ENCODE peak calls at places on chromosomes 7 and 10, in eight cellular contexts. One of them, this sample, is unnamed.

GRCh38 chr10:127017406-127018297 is 112.4 kb downstream of the DOCK1 start:
- DNase-seq in ACHN: no peak
- DNase-seq in neural progenitor cell: no peak
- DNase-seq in Ammon's horn: no peak
- DNase-seq in activated CD4-positive, CD25-positive, alpha-beta regulatory T cell: no peak
- DNase-seq in hippocampal formation: no peak
- DNase-seq in NAMALWA: no peak
- DNase-seq in epithelial cell of esophagus: peak
- DNase-seq in this sample: no peak

GRCh38 chr10:9863559-9864121 is 1154.0 kb upstream of the CELF2 start:
- DNase-seq in ACHN: no peak
- DNase-seq in neural progenitor cell: no peak
- DNase-seq in Ammon's horn: no peak
- DNase-seq in activated CD4-positive, CD25-positive, alpha-beta regulatory T cell: no peak
- DNase-seq in hippocampal formation: no peak
- DNase-seq in NAMALWA: no peak
- DNase-seq in epithelial cell of esophagus: no peak
- DNase-seq in this sample: no peak

GRCh38 chr7:74305987-74306736 is 17.0 kb downstream of the CLIP2 start:
- DNase-seq in ACHN: no peak
- DNase-seq in neural progenitor cell: no peak
- DNase-seq in Ammon's horn: peak
- DNase-seq in activated CD4-positive, CD25-positive, alpha-beta regulatory T cell: no peak
- DNase-seq in hippocampal formation: peak
- DNase-seq in NAMALWA: no peak
- DNase-seq in epithelial cell of esophagus: no peak
- DNase-seq in this sample: no peak

GRCh38 chr7:17097668-17098297 is 200.7 kb upstream of the AHR start:
- DNase-seq in ACHN: no peak
- DNase-seq in neural progenitor cell: no peak
- DNase-seq in Ammon's horn: no peak
- DNase-seq in activated CD4-positive, CD25-positive, alpha-beta regulatory T cell: no peak
- DNase-seq in hippocampal formation: no peak
- DNase-seq in NAMALWA: no peak
- DNase-seq in epithelial cell of esophagus: no peak
- DNase-seq in this sample: no peak

GRCh38 chr7:73721237-73721848 is 1.9 kb upstream of the STX1A start:
- DNase-seq in ACHN: peak
- DNase-seq in neural progenitor cell: no peak
- DNase-seq in Ammon's horn: peak
- DNase-seq in activated CD4-positive, CD25-positive, alpha-beta regulatory T cell: no peak
- DNase-seq in hippocampal formation: peak
- DNase-seq in NAMALWA: no peak
- DNase-seq in epithelial cell of esophagus: no peak
- DNase-seq in this sample: peak

GRCh38 chr10:17062009-17062408 is 67.6 kb downstream of the CUBN start:
- DNase-seq in ACHN: peak
- DNase-seq in neural progenitor cell: no peak
- DNase-seq in Ammon's horn: no peak
- DNase-seq in activated CD4-positive, CD25-positive, alpha-beta regulatory T cell: no peak
- DNase-seq in hippocampal formation: no peak
- DNase-seq in NAMALWA: no peak
- DNase-seq in epithelial cell of esophagus: peak
- DNase-seq in this sample: no peak

GRCh38 chr10:85607296-85607695 is 759.3 kb downstream of the GRID1 start:
- DNase-seq in ACHN: no peak
- DNase-seq in neural progenitor cell: no peak
- DNase-seq in Ammon's horn: no peak
- DNase-seq in activated CD4-positive, CD25-positive, alpha-beta regulatory T cell: no peak
- DNase-seq in hippocampal formation: no peak
- DNase-seq in NAMALWA: no peak
- DNase-seq in epithelial cell of esophagus: no peak
- DNase-seq in this sample: no peak

GRCh38 chr7:128259131-128260056 is 18.3 kb downstream of the LEP start:
- DNase-seq in ACHN: no peak
- DNase-seq in neural progenitor cell: no peak
- DNase-seq in Ammon's horn: no peak
- DNase-seq in activated CD4-positive, CD25-positive, alpha-beta regulatory T cell: no peak
- DNase-seq in hippocampal formation: no peak
- DNase-seq in NAMALWA: no peak
- DNase-seq in epithelial cell of esophagus: peak
- DNase-seq in this sample: no peak

GRCh38 chr7:117775826-117776623 is 97.2 kb downstream of the CTTNBP2 start:
- DNase-seq in ACHN: no peak
- DNase-seq in neural progenitor cell: no peak
- DNase-seq in Ammon's horn: no peak
- DNase-seq in activated CD4-positive, CD25-positive, alpha-beta regulatory T cell: no peak
- DNase-seq in hippocampal formation: no peak
- DNase-seq in NAMALWA: no peak
- DNase-seq in epithelial cell of esophagus: no peak
- DNase-seq in this sample: no peak

GRCh38 chr10:64070241-64070640 is 549.0 kb downstream of the REEP3 start:
- DNase-seq in ACHN: no peak
- DNase-seq in neural progenitor cell: no peak
- DNase-seq in Ammon's horn: no peak
- DNase-seq in activated CD4-positive, CD25-positive, alpha-beta regulatory T cell: no peak
- DNase-seq in hippocampal formation: no peak
- DNase-seq in NAMALWA: no peak
- DNase-seq in epithelial cell of esophagus: no peak
- DNase-seq in this sample: no peak

GRCh38 chr7:130493275-130493868 is 1.5 kb downstream of the MEST start:
- DNase-seq in ACHN: no peak
- DNase-seq in neural progenitor cell: peak
- DNase-seq in Ammon's horn: no peak
- DNase-seq in activated CD4-positive, CD25-positive, alpha-beta regulatory T cell: no peak
- DNase-seq in hippocampal formation: no peak
- DNase-seq in NAMALWA: no peak
- DNase-seq in epithelial cell of esophagus: peak
- DNase-seq in this sample: no peak

GRCh38 chr10:91798736-91799579 is 732 bp downstream of the TNKS2 start:
- DNase-seq in ACHN: peak
- DNase-seq in neural progenitor cell: peak
- DNase-seq in Ammon's horn: peak
- DNase-seq in activated CD4-positive, CD25-positive, alpha-beta regulatory T cell: no peak
- DNase-seq in hippocampal formation: peak
- DNase-seq in NAMALWA: peak
- DNase-seq in epithelial cell of esophagus: peak
- DNase-seq in this sample: no peak

GRCh38 chr7:68015565-68016532 is 1019.2 kb downstream of the TYW1 start:
- DNase-seq in ACHN: no peak
- DNase-seq in neural progenitor cell: no peak
- DNase-seq in Ammon's horn: no peak
- DNase-seq in activated CD4-positive, CD25-positive, alpha-beta regulatory T cell: no peak
- DNase-seq in hippocampal formation: no peak
- DNase-seq in NAMALWA: no peak
- DNase-seq in epithelial cell of esophagus: no peak
- DNase-seq in this sample: no peak

GRCh38 chr7:38625866-38626265 is 5.3 kb downstream of the AMPH start:
- DNase-seq in ACHN: no peak
- DNase-seq in neural progenitor cell: no peak
- DNase-seq in Ammon's horn: no peak
- DNase-seq in activated CD4-positive, CD25-positive, alpha-beta regulatory T cell: no peak
- DNase-seq in hippocampal formation: no peak
- DNase-seq in NAMALWA: no peak
- DNase-seq in epithelial cell of esophagus: no peak
- DNase-seq in this sample: no peak

GRCh38 chr10:11329055-11329673 is 282.3 kb downstream of the USP6NL start:
- DNase-seq in ACHN: no peak
- DNase-seq in neural progenitor cell: no peak
- DNase-seq in Ammon's horn: no peak
- DNase-seq in activated CD4-positive, CD25-positive, alpha-beta regulatory T cell: no peak
- DNase-seq in hippocampal formation: no peak
- DNase-seq in NAMALWA: no peak
- DNase-seq in epithelial cell of esophagus: no peak
- DNase-seq in this sample: no peak

GRCh38 chr10:32149257-32149955 is 93.2 kb upstream of the KIF5B start:
- DNase-seq in ACHN: no peak
- DNase-seq in neural progenitor cell: no peak
- DNase-seq in Ammon's horn: no peak
- DNase-seq in activated CD4-positive, CD25-positive, alpha-beta regulatory T cell: no peak
- DNase-seq in hippocampal formation: no peak
- DNase-seq in NAMALWA: no peak
- DNase-seq in epithelial cell of esophagus: peak
- DNase-seq in this sample: no peak

GRCh38 chr10:111944331-111944730 is 239.2 kb downstream of the GPAM start:
- DNase-seq in ACHN: no peak
- DNase-seq in neural progenitor cell: peak
- DNase-seq in Ammon's horn: no peak
- DNase-seq in activated CD4-positive, CD25-positive, alpha-beta regulatory T cell: no peak
- DNase-seq in hippocampal formation: no peak
- DNase-seq in NAMALWA: no peak
- DNase-seq in epithelial cell of esophagus: no peak
- DNase-seq in this sample: no peak

GRCh38 chr10:132698761-132699391 is 87.1 kb downstream of the NKX6-2 start:
- DNase-seq in ACHN: no peak
- DNase-seq in neural progenitor cell: no peak
- DNase-seq in Ammon's horn: peak
- DNase-seq in activated CD4-positive, CD25-positive, alpha-beta regulatory T cell: no peak
- DNase-seq in hippocampal formation: no peak
- DNase-seq in NAMALWA: no peak
- DNase-seq in epithelial cell of esophagus: no peak
- DNase-seq in this sample: no peak

GRCh38 chr7:77524732-77525131 is 12.4 kb upstream of the PTPN12 start:
- DNase-seq in ACHN: no peak
- DNase-seq in neural progenitor cell: no peak
- DNase-seq in Ammon's horn: no peak
- DNase-seq in activated CD4-positive, CD25-positive, alpha-beta regulatory T cell: no peak
- DNase-seq in hippocampal formation: no peak
- DNase-seq in NAMALWA: no peak
- DNase-seq in epithelial cell of esophagus: no peak
- DNase-seq in this sample: no peak

GRCh38 chr7:132392713-132393112 is 183.6 kb downstream of the PLXNA4 start:
- DNase-seq in ACHN: no peak
- DNase-seq in neural progenitor cell: no peak
- DNase-seq in Ammon's horn: no peak
- DNase-seq in activated CD4-positive, CD25-positive, alpha-beta regulatory T cell: no peak
- DNase-seq in hippocampal formation: no peak
- DNase-seq in NAMALWA: no peak
- DNase-seq in epithelial cell of esophagus: no peak
- DNase-seq in this sample: no peak

GRCh38 chr7:148242271-148242801 is 348.2 kb upstream of the C7orf33 start:
- DNase-seq in ACHN: peak
- DNase-seq in neural progenitor cell: peak
- DNase-seq in Ammon's horn: peak
- DNase-seq in activated CD4-positive, CD25-positive, alpha-beta regulatory T cell: no peak
- DNase-seq in hippocampal formation: peak
- DNase-seq in NAMALWA: peak
- DNase-seq in epithelial cell of esophagus: peak
- DNase-seq in this sample: peak

GRCh38 chr10:102455893-102456471 is 4.6 kb upstream of the C10orf95 start:
- DNase-seq in ACHN: peak
- DNase-seq in neural progenitor cell: no peak
- DNase-seq in Ammon's horn: no peak
- DNase-seq in activated CD4-positive, CD25-positive, alpha-beta regulatory T cell: no peak
- DNase-seq in hippocampal formation: no peak
- DNase-seq in NAMALWA: no peak
- DNase-seq in epithelial cell of esophagus: peak
- DNase-seq in this sample: no peak